ENCODE peak calls at places on chromosome 4, in seven cellular contexts. G is OCI-LY7, I is endothelial cell of umbilical vein, F is GM23248, T is tibial artery, W is esophagus squamous epithelium, X is aorta. S is an unnamed sample.

GRCh38 chr4:168528131-168528949 is 31.5 kb downstream of the PALLD start:
- DNase-seq in G (no peak), I (no peak), F (peak; percentile 79), T (no peak), W (no peak), X (no peak), S (no peak)

GRCh38 chr4:4216668-4217067 is 10.1 kb downstream of the OTOP1 start:
- DNase-seq in G (no peak), I (no peak), F (peak; percentile 32), T (no peak), W (no peak), X (no peak), S (no peak)

GRCh38 chr4:109764376-109764775 is 34.5 kb upstream of the PLA2G12A start:
- DNase-seq in G (no peak), I (no peak), F (no peak), T (no peak), W (no peak), X (no peak), S (no peak)

GRCh38 chr4:86294883-86295282 is 65.0 kb downstream of the MAPK10 start:
- DNase-seq in G (peak; percentile 40), I (no peak), F (no peak), T (no peak), W (no peak), X (no peak), S (no peak)

GRCh38 chr4:38856524-38857337 is at the start of gene TLR6:
- DNase-seq in G (peak; percentile 88), I (peak; percentile 73), F (peak; percentile 61), T (peak; percentile 46), W (no peak), X (no peak), S (peak; percentile 23)

GRCh38 chr4:89915151-89915550 is 20.5 kb downstream of the MMRN1 start:
- DNase-seq in G (no peak), I (no peak), F (no peak), T (no peak), W (no peak), X (no peak), S (no peak)

GRCh38 chr4:156884183-156884582 is 87.4 kb downstream of the PDGFC start:
- DNase-seq in G (no peak), I (no peak), F (peak; percentile 27), T (no peak), W (no peak), X (no peak), S (no peak)

GRCh38 chr4:39655206-39655605 is 16.5 kb upstream of the SMIM14 start:
- DNase-seq in G (no peak), I (no peak), F (peak; percentile 24), T (no peak), W (no peak), X (no peak), S (no peak)

GRCh38 chr4:185566972-185567749 is 31.9 kb upstream of the PDLIM3 start:
- DNase-seq in G (no peak), I (peak; percentile 93), F (peak; percentile 76), T (peak; percentile 61), W (no peak), X (peak; percentile 69), S (no peak)

GRCh38 chr4:5278213-5278612 is 226.9 kb downstream of the STK32B start:
- DNase-seq in G (no peak), I (no peak), F (no peak), T (no peak), W (no peak), X (no peak), S (no peak)

GRCh38 chr4:142405021-142405991 is 440.8 kb downstream of the INPP4B start:
- DNase-seq in G (no peak), I (peak; percentile 75), F (peak; percentile 86), T (peak; percentile 43), W (no peak), X (peak; percentile 54), S (peak; percentile 37)

GRCh38 chr4:26937136-26937535 is 76.5 kb downstream of the STIM2 start:
- DNase-seq in G (peak; percentile 59), I (no peak), F (no peak), T (no peak), W (no peak), X (no peak), S (no peak)

GRCh38 chr4:169724251-169724650 is 33.5 kb downstream of the HPF1 start:
- DNase-seq in G (no peak), I (no peak), F (peak; percentile 80), T (no peak), W (no peak), X (no peak), S (no peak)

GRCh38 chr4:77075869-77076801 is at the start of gene CCNI:
- DNase-seq in G (peak; percentile 99), I (peak; percentile 99), F (peak; percentile 99), T (peak; percentile 94), W (peak; percentile 73), X (peak; percentile 98), S (peak; percentile 91)

GRCh38 chr4:110518889-110519490 is 43.0 kb downstream of the ENPEP start:
- DNase-seq in G (peak; percentile 37), I (peak; percentile 33), F (peak; percentile 57), T (no peak), W (no peak), X (no peak), S (no peak)

GRCh38 chr4:77538574-77539157 is 67.0 kb upstream of the CXCL13 start:
- DNase-seq in G (no peak), I (peak; percentile 5), F (no peak), T (no peak), W (no peak), X (no peak), S (no peak)

GRCh38 chr4:183823394-183823793 is 81.7 kb upstream of the STOX2 start:
- DNase-seq in G (no peak), I (no peak), F (peak; percentile 52), T (no peak), W (no peak), X (no peak), S (no peak)

GRCh38 chr4:13703096-13703495 is 75.6 kb upstream of the BOD1L1 start:
- DNase-seq in G (no peak), I (no peak), F (no peak), T (no peak), W (no peak), X (no peak), S (no peak)

GRCh38 chr4:42708625-42709024 is 51.7 kb upstream of the ATP8A1 start:
- DNase-seq in G (no peak), I (no peak), F (no peak), T (no peak), W (no peak), X (no peak), S (no peak)

GRCh38 chr4:105107105-105107856 is 39.4 kb upstream of the TET2 start:
- DNase-seq in G (no peak), I (no peak), F (no peak), T (no peak), W (no peak), X (no peak), S (no peak)

GRCh38 chr4:109576462-109576861 is 16.4 kb downstream of the MCUB start:
- DNase-seq in G (no peak), I (peak; percentile 99), F (peak; percentile 10), T (no peak), W (no peak), X (no peak), S (no peak)

GRCh38 chr4:154719087-154719486 is 24.7 kb upstream of the LRAT start:
- DNase-seq in G (no peak), I (no peak), F (peak; percentile 45), T (no peak), W (no peak), X (no peak), S (no peak)

GRCh38 chr4:41360911-41361830 is 104.4 kb downstream of the UCHL1 start:
- DNase-seq in G (no peak), I (peak; percentile 50), F (peak; percentile 66), T (peak; percentile 56), W (no peak), X (peak; percentile 66), S (no peak)
- H3K4me3 ChIP-seq in G (no peak overlapping the region), I (peak overlapping the region; percentile 39), F (peak overlapping the region; percentile 81), T (peak overlapping the region; percentile 90), W (peak overlapping the region; percentile 86), X (peak overlapping the region; percentile 86), S (no peak overlapping the region)

GRCh38 chr4:6761540-6762243 is 20.8 kb upstream of the KIAA0232 start:
- DNase-seq in G (no peak), I (peak; percentile 45), F (peak; percentile 45), T (no peak), W (no peak), X (no peak), S (no peak)
- H3K27ac ChIP-seq in G (no peak overlapping the region), I (no peak overlapping the region), F (no peak overlapping the region), T (no peak overlapping the region), W (no peak overlapping the region), X (no peak overlapping the region), S (no peak overlapping the region)

GRCh38 chr4:15778191-15778741 is at the start of gene CD38:
- DNase-seq in G (peak; percentile 94), I (no peak), F (peak; percentile 41), T (peak; percentile 29), W (no peak), X (peak; percentile 62), S (no peak)

GRCh38 chr4:15777697-15778096 is 431 bp upstream of the CD38 start:
- DNase-seq in G (no peak), I (no peak), F (no peak), T (no peak), W (no peak), X (no peak), S (no peak)

GRCh38 chr4:15779336-15779735 is 1.2 kb downstream of the CD38 start:
- DNase-seq in G (no peak), I (peak; percentile 60), F (peak; percentile 74), T (peak; percentile 83), W (no peak), X (peak; percentile 62), S (no peak)

GRCh38 chr4:15779789-15780188 is 1.7 kb downstream of the CD38 start:
- DNase-seq in G (no peak), I (no peak), F (peak; percentile 21), T (no peak), W (no peak), X (no peak), S (no peak)

GRCh38 chr4:15778742-15779231 is 659 bp downstream of the CD38 start:
- DNase-seq in G (peak; percentile 90), I (no peak), F (peak; percentile 32), T (peak; percentile 31), W (no peak), X (peak; percentile 65), S (no peak)
- H3K4me1 ChIP-seq in G (peaks cover 65% of the 10 kb centered on the region), I (peaks cover 15% of the 10 kb centered on the region), F (peaks cover 4% of the 10 kb centered on the region), T (no peaks in the 10 kb centered on the region), W (no peaks in the 10 kb centered on the region), X (no peaks in the 10 kb centered on the region), S (peaks cover 13% of the 10 kb centered on the region)

DNA sequence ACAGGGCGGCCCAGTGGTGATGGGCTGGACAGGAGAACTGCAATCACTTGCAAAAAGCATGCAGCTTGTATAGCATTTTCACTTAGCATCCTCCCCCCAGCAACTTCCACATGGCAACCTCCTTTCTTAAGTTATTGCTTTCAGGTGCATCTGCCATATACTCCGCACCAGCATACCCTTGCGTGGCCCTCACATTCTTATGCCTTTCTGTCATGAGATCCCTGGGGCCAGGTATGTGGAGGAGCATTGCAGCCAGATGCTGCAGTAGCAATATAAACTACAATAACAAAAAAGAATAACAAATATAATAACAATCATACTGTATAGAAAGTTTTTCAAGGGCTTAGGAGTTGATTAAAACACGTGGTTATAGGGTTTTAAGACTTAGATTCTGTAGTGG is 26.3 kb upstream of the NUDT6 start:
- DNase-seq in G (no peak), I (no peak), F (no peak), T (no peak), W (no peak), X (no peak), S (no peak)
- H3K4me3 ChIP-seq in G (no peak overlapping the region), I (no peak overlapping the region), F (no peak overlapping the region), T (no peak overlapping the region), W (no peak overlapping the region), X (no peak overlapping the region), S (no peak overlapping the region)

S was measured in effector memory CD4-positive, alpha-beta T cell.